ENCODE peak calls at places on chromosomes 7 and 10, in eight cellular contexts. J is Karpas-422; P is neural progenitor cell; O is heart left ventricle; Q is aorta; V is CD8-positive, alpha-beta memory T cell; S is hepatocyte; F is upper lobe of right lung. G is an unnamed sample.
A peak's percentile ranks its signal among the peaks of the same experiment; 100 is the strongest.

GRCh38 chr7:68269410-68269809 is 1272.8 kb downstream of the TYW1 start:
- DNase-seq in F (no peak), S (peak; percentile 82), O (no peak), J (no peak), Q (no peak), V (no peak), P (no peak), G (no peak)

GRCh38 chr7:46764100-46764941 is 817.6 kb downstream of the TNS3 start:
- DNase-seq in J (no peak), O (peak; percentile 72), P (no peak), F (no peak), V (no peak), Q (no peak), S (peak; percentile 65), G (no peak)

GRCh38 chr10:123800299-123800698 is 91.3 kb downstream of the CPXM2 start:
- DNase-seq in Q (no peak), F (no peak), V (no peak), J (no peak), S (no peak), P (no peak), O (peak; percentile 37), G (no peak)

GRCh38 chr10:109029870-109030269 is 893.4 kb downstream of the XPNPEP1 start:
- DNase-seq in S (no peak), V (no peak), F (no peak), Q (no peak), J (no peak), O (no peak), P (peak; percentile 26), G (no peak)

GRCh38 chr10:44922021-44922420 is 10.9 kb downstream of the TMEM72 start:
- DNase-seq in Q (no peak), J (no peak), S (no peak), P (no peak), O (no peak), V (no peak), F (no peak), G (no peak)

GRCh38 chr10:30827531-30828120 is 198.1 kb upstream of the LYZL2 start:
- DNase-seq in P (no peak), S (peak; percentile 37), O (peak; percentile 49), F (no peak), Q (no peak), V (no peak), J (no peak), G (no peak)

GRCh38 chr10:33137356-33138007 is 179.5 kb upstream of the ITGB1 start:
- DNase-seq in F (no peak), P (no peak), S (no peak), Q (no peak), V (no peak), J (no peak), O (no peak), G (no peak)

GRCh38 chr7:150890853-150891584 is 38.7 kb downstream of the AOC1 start:
- DNase-seq in F (no peak), J (no peak), O (no peak), S (no peak), V (no peak), Q (no peak), P (no peak), G (no peak)

DNA sequence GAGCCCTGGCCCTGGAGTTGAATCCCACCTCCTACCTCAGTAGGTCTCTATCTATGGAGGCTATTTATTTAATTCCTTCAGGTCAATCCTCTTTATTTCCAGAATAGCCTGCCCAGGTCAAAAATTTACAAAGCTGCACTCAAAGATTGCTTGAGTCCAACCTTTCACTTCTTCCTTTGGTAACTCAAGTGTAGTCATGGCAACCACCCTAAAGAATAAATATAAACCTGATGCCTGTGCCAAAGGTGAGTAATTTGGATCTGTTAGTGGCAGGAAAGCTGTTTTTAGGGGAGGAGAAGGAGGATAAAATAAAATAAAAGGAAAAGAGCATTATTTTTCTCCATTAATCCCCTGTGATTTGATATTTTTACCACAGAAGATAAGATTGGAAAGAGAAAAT is 29.7 kb downstream of the PLXDC2 start:
- DNase-seq in J (no peak), S (no peak), P (no peak), F (no peak), V (no peak), O (no peak), Q (no peak), G (no peak)
- H3K27ac ChIP-seq in J (no peak overlapping the region), S (no peak overlapping the region), P (no peak overlapping the region), F (no peak overlapping the region), V (no peak overlapping the region), O (no peak overlapping the region), Q (no peak overlapping the region), G (no peak overlapping the region)

DNA sequence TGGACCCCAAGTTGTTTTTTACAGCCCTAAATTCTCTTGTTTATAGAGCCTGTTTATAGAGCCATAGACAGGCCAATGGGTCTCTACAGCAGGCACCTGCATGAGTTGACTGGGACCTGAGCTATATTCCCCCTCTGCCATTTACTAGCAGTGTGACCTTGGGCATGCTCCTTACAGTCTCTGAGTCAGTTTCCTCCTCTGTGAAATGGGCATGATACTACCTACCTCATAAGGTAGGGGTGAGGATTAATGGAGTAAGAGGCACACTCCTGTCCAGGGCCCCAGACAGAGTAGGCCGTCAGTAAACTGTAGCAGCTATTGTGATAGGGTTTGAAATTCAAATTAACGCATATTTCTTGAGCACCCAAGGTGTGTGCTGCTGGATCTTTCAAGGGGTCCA is 138.1 kb downstream of the TCF7L2 start:
- DNase-seq in Q (no peak), O (no peak), P (no peak), J (no peak), S (no peak), F (no peak), V (no peak), G (no peak)
- H3K36me3 ChIP-seq in Q (no peaks in the 10 kb centered on the region), O (no peaks in the 10 kb centered on the region), P (no peaks in the 10 kb centered on the region), J (no peaks in the 10 kb centered on the region), S (no peaks in the 10 kb centered on the region), F (no peaks in the 10 kb centered on the region), V (no peaks in the 10 kb centered on the region), G (no peaks in the 10 kb centered on the region)

GRCh38 chr10:87866575-87866974 is 3.1 kb downstream of the PTEN start:
- DNase-seq in V (no peak), S (no peak), Q (no peak), J (peak; percentile 54), O (no peak), P (no peak), F (no peak), G (no peak)

GRCh38 chr10:87865201-87866025 is 2.0 kb downstream of the PTEN start:
- DNase-seq in J (peak; percentile 59), Q (no peak), V (no peak), F (no peak), O (no peak), S (no peak), P (no peak), G (no peak)

GRCh38 chr10:87862644-87863101 is 660 bp downstream of the KLLN start:
- DNase-seq in V (no peak), Q (no peak), F (no peak), J (no peak), O (no peak), S (no peak), P (peak; percentile 78), G (no peak)

GRCh38 chr10:87863102-87863943 is at the start of the genes KLLN and PTEN:
- DNase-seq in J (peak; percentile 93), Q (peak; percentile 96), P (peak; percentile 96), F (peak; percentile 96), O (peak; percentile 93), S (peak; percentile 95), V (peak; percentile 82), G (peak; percentile 68)

DNA sequence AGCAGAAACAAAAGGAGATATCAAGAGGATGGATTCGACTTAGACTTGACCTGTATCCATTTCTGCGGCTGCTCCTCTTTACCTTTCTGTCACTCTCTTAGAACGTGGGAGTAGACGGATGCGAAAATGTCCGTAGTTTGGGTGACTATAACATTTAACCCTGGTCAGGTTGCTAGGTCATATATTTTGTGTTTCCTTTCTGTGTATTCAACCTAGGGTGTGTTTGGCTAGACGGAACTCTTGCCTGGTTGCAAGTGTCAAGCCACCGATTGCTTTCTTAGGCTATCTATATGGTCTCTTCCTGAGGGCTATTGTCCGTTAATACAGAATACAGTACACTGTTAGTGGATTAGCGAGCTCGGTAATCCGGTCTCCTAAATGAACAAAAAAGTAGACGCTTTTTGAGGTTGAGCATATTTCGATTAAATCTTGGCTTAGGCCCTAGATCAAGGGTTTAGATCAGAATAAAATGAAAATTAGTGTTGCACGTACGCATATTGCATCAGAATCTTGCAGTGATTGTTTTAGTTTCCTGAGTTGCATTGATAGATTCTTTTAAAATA is 1.2 kb downstream of the PTEN start:
- DNase-seq in Q (no peak), V (peak; percentile 8), S (no peak), F (no peak), J (peak; percentile 65), O (no peak), P (peak; percentile 68), G (no peak)
- H3K27ac ChIP-seq in Q (peak overlapping the region; percentile 83), V (peak overlapping the region; percentile 48), S (peak overlapping the region; percentile 98), F (peak overlapping the region; percentile 94), J (peak overlapping the region; percentile 97), O (peak overlapping the region; percentile 97), P (no peak overlapping the region), G (peak overlapping the region; percentile 49)

GRCh38 chr7:118080947-118081346 is 103.0 kb upstream of the LSM8 start:
- DNase-seq in V (no peak), Q (no peak), P (no peak), J (no peak), O (no peak), F (no peak), S (peak; percentile 43), G (no peak)

GRCh38 chr7:118079369-118079768 is 104.6 kb upstream of the LSM8 start:
- DNase-seq in F (no peak), J (no peak), O (no peak), V (no peak), P (no peak), Q (no peak), S (no peak), G (no peak)

GRCh38 chr7:118072893-118073674 is 110.9 kb upstream of the LSM8 start:
- DNase-seq in Q (no peak), O (no peak), P (no peak), F (no peak), V (no peak), S (no peak), J (no peak), G (no peak)

GRCh38 chr7:118078015-118078414 is 105.9 kb upstream of the LSM8 start:
- DNase-seq in O (no peak), J (no peak), F (no peak), V (no peak), Q (no peak), P (no peak), S (no peak), G (no peak)

DNA sequence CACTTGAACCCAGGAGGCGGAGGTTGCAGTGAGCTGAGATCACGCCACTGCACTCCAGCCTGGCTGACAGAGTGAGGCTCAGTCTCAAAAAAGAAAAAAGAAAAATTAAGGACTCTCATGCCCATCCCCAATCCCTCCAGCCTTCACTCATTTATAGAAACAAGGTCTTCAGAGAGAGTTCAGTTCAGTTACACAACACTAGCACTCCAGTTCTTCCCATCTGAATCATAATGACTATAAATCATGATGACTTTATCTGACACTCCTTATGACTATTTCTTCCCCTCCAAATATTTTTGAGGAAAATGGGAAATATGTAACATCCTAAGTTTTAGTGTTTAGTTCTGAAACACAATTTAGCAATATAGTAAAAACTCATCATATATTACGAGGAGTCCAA is 107.4 kb upstream of the LSM8 start:
- DNase-seq in V (no peak), Q (no peak), O (no peak), J (no peak), P (no peak), F (no peak), S (no peak), G (no peak)
- H3K36me3 ChIP-seq in V (no peaks in the 10 kb centered on the region), Q (no peaks in the 10 kb centered on the region), O (no peaks in the 10 kb centered on the region), J (no peaks in the 10 kb centered on the region), P (no peaks in the 10 kb centered on the region), F (no peaks in the 10 kb centered on the region), S (no peaks in the 10 kb centered on the region), G (no peaks in the 10 kb centered on the region)

GRCh38 chr7:143287321-143287934 is 723 bp upstream of the CASP2 start:
- DNase-seq in J (no peak), F (no peak), P (no peak), Q (no peak), S (no peak), O (no peak), V (no peak), G (no peak)
- H3K27ac ChIP-seq in J (no peak overlapping the region), F (peak overlapping the region; percentile 58), P (no peak overlapping the region), Q (peak overlapping the region; percentile 19), S (peak overlapping the region; percentile 40), O (peak overlapping the region; percentile 84), V (peak overlapping the region; percentile 45), G (peak overlapping the region; percentile 64)